ENCODE peak calls at places on chromosomes 13 and 19, in four cellular contexts. G is IMR-90, K is H1, R is H9. X is an unnamed sample.
A peak's percentile ranks its signal among the peaks of the same experiment; 100 is the strongest.

GRCh38 chr13:49585220-49586157 is at the start of gene RCBTB1:
- DNase-seq in G (peak; percentile 45), K (no peak), R (peak; percentile 79), X (peak; percentile 81)

GRCh38 chr13:64817721-64818120 is 2412.4 kb downstream of the PCDH9 start:
- DNase-seq in G (peak; percentile 36), K (no peak), R (no peak), X (no peak)

GRCh38 chr13:43441916-43442315 is 344.9 kb downstream of the ENOX1 start:
- DNase-seq in G (no peak), K (no peak), R (no peak), X (no peak)

GRCh38 chr19:41501854-41502253 is 58.9 kb downstream of the ERICH4 start:
- DNase-seq in G (no peak), K (no peak), R (no peak), X (no peak)

GRCh38 chr19:17322854-17323253 is 11.8 kb downstream of the ANO8 start:
- DNase-seq in G (no peak), K (no peak), R (no peak), X (no peak)

GRCh38 chr13:60329221-60329983 is 67.6 kb upstream of the TDRD3 start:
- DNase-seq in G (peak; percentile 16), K (peak; percentile 27), R (peak; percentile 67), X (peak; percentile 84)

GRCh38 chr13:71477735-71478134 is 389.3 kb downstream of the DACH1 start:
- DNase-seq in G (no peak), K (no peak), R (no peak), X (peak; percentile 26)

GRCh38 chr19:53903055-53903680 is 5.9 kb upstream of the CACNG7 start:
- DNase-seq in G (peak; percentile 30), K (no peak), R (peak; percentile 82), X (peak; percentile 92)

GRCh38 chr19:17332677-17333581 is 1.7 kb downstream of the ANO8 start:
- DNase-seq in G (peak; percentile 39), K (peak; percentile 62), R (peak; percentile 92), X (peak; percentile 94)

GRCh38 chr19:55259540-55260210 is 858 bp upstream of the PPP6R1 start:
- DNase-seq in G (no peak), K (no peak), R (no peak), X (peak; percentile 39)

GRCh38 chr19:3279306-3279705 is 54.8 kb downstream of the CELF5 start:
- DNase-seq in G (no peak), K (no peak), R (no peak), X (no peak)

GRCh38 chr19:3282564-3282963 is 58.1 kb downstream of the CELF5 start:
- DNase-seq in G (no peak), K (no peak), R (no peak), X (no peak)

GRCh38 chr19:3283246-3283751 is 58.8 kb downstream of the CELF5 start:
- DNase-seq in G (no peak), K (no peak), R (no peak), X (no peak)

GRCh38 chr19:3282155-3282554 is 57.7 kb downstream of the CELF5 start:
- DNase-seq in G (no peak), K (no peak), R (no peak), X (no peak)

GRCh38 chr19:3281026-3281425 is 56.6 kb downstream of the CELF5 start:
- DNase-seq in G (no peak), K (no peak), R (no peak), X (no peak)
- H3K56ac ChIP-seq in G (no peak overlapping the region), K (no peak overlapping the region), R (no peak overlapping the region), X (no peak overlapping the region)

GRCh38 chr13:112958127-112958989 is 10.7 kb upstream of the MCF2L start:
- DNase-seq in G (no peak), K (no peak), R (no peak), X (no peak)

GRCh38 chr13:112955271-112955937 is 13.6 kb upstream of the MCF2L start:
- DNase-seq in G (no peak), K (no peak), R (no peak), X (no peak)

GRCh38 chr13:112956516-112957294 is 12.3 kb upstream of the MCF2L start:
- DNase-seq in G (no peak), K (no peak), R (no peak), X (peak; percentile 19)

GRCh38 chr13:112955956-112956355 is 13.1 kb upstream of the MCF2L start:
- DNase-seq in G (no peak), K (no peak), R (no peak), X (no peak)

GRCh38 chr13:112957295-112957677 is 11.7 kb upstream of the MCF2L start:
- DNase-seq in G (no peak), K (no peak), R (no peak), X (no peak)
- H3K18ac ChIP-seq in G (no peak overlapping the region), K (no peak overlapping the region), R (no peak overlapping the region), X (no peak overlapping the region)

DNA sequence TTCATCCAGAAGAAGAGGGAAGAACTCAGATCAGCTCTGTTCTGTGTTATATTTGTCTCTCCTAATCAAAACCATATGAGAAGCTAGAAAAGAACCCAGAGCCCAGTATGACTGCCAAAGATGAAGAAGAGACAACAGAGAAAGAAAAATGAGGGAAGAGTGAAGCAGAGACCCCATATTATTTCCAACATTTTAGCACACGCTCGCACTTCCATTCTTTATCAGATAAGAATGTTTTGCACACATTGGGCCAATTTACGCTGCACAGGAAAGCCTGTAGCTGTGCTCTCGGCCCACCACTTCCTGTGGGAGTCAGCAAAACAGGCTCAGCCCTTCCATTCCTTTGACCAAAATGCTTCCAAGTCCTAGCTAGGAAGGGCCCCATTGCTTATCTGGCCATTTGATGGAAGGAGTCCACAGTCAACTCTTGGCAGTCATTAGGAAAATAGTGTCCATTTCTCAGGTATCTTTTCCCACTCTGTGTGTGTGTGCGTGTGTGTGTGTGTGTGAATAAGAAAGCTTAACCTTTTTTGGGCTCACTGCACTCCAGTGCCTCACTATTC is 237.3 kb downstream of the COG6 start:
- DNase-seq in G (no peak), K (no peak), R (no peak), X (no peak)
- H2BK120ac ChIP-seq in G (no peak overlapping the region), K (no peak overlapping the region), R (no peak overlapping the region), X (no peak overlapping the region)

GRCh38 chr19:32457540-32457939 is 52.0 kb downstream of the DPY19L3 start:
- DNase-seq in G (no peak), K (no peak), R (no peak), X (no peak)
- H3K56ac ChIP-seq in G (no peak overlapping the region), K (no peak overlapping the region), R (no peak overlapping the region), X (no peak overlapping the region)

GRCh38 chr13:110716235-110716505 is 2.7 kb downstream of the ING1 start:
- DNase-seq in G (no peak), K (no peak), R (no peak), X (peak; percentile 69)

GRCh38 chr13:110715395-110716234 is 2.1 kb downstream of the ING1 start:
- DNase-seq in G (peak; percentile 100), K (peak; percentile 97), R (peak; percentile 99), X (peak; percentile 100)

GRCh38 chr13:110713642-110713952 is at the start of gene ING1:
- DNase-seq in G (no peak), K (no peak), R (no peak), X (no peak)

GRCh38 chr13:110713981-110714797 is 689 bp downstream of the ING1 start:
- DNase-seq in G (peak; percentile 32), K (no peak), R (peak; percentile 42), X (peak; percentile 68)

DNA sequence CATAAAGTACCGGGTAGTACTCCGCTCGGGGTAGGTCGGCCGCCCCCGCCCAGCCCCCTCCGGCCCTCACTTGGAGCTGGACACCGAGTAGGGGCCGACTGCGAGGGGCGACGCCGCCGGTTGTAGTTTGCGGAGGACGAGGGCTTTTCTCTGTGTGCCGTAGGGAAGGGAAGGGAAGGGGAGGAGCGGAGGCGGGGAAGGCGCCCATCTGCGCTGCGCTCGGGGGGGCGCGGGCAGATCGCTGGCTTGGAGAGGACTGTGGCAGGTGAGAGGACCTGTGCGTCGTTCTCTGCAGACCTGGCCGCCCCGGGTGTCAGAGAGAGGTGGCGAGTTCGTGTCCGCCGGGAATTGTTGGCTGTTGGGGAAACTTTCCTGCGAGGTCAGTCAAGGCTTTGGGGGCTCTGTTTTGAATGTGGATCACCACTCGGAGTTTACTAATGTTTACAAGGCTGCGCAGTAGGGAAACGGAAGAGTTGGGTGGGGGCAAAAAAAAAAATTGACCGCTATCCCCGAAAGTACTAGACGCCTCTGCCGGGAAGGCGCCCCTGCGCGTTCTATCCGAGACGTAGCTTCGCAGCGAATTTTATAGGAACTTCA is 1.4 kb downstream of the ING1 start:
- DNase-seq in G (peak; percentile 25), K (no peak), R (peak; percentile 63), X (peak; percentile 79)
- H3K18ac ChIP-seq in G (peak overlapping the region; percentile 16), K (peak overlapping the region; percentile 78), R (peak overlapping the region; percentile 38), X (peak overlapping the region; percentile 99)

DNA sequence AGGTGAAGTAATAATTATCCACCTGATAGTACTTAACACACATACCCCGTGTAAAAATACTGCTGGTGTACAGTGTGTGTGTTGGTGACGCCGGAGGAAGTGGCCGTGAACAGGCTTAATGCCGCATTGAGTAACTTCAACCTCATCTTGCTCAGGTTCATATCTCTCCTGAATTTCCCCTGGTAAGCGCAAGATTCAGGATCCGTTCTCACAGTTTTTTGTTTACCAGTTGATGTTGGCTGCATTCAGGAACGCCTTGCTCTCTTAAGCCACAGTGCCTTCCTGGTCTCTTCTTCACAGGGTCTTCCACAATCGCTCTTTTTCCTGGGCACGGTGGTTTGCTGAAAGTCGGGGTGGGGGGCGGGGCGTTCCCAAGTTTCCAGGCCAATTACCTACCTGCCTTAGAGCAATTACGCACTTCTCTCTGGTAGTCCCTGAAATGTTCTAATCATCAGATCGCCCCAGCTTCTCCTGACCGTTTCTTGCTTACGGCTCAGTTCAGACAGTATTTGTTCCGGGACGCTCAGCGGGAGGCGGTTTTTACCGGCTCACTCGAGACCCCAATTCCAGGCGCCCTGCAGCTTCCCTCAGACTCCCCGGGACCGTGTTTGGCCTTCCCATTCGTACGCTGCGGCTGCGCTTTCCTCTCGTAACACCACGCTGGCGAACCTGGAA is 702 bp upstream of the DNAJC3 start:
- DNase-seq in G (peak; percentile 39), K (no peak), R (peak; percentile 66), X (no peak)
- H2BK120ac ChIP-seq in G (peak overlapping the region; percentile 38), K (no peak overlapping the region), R (no peak overlapping the region), X (no peak overlapping the region)

X was measured in mesendoderm.